ENCODE peak calls at places on chromosomes 7 and 10, in five cellular contexts. One of them, this sample, is unnamed.

GRCh38 chr7:95609277-95609971 is 13.1 kb upstream of the PDK4 start:
- DNase-seq in HT-29: peak
- DNase-seq in GM19239: no peak
- DNase-seq in HCT116: no peak
- DNase-seq in A172: peak
- DNase-seq in this sample: peak

GRCh38 chr7:97973206-97973658 is 16.8 kb downstream of the OCM2 start:
- DNase-seq in A172: no peak
- DNase-seq in HT-29: no peak
- DNase-seq in GM19239: no peak
- DNase-seq in HCT116: peak
- DNase-seq in this sample: no peak

GRCh38 chr10:117477961-117478670 is 64.4 kb upstream of the EMX2 start:
- DNase-seq in GM19239: no peak
- DNase-seq in HCT116: peak
- DNase-seq in HT-29: peak
- DNase-seq in A172: peak
- DNase-seq in this sample: peak

GRCh38 chr10:121078672-121079102 is 227.5 kb downstream of the WDR11 start:
- DNase-seq in GM19239: no peak
- DNase-seq in A172: no peak
- DNase-seq in HT-29: peak
- DNase-seq in HCT116: no peak
- DNase-seq in this sample: no peak

GRCh38 chr7:44056681-44057080 is 8.7 kb downstream of the PGAM2 start:
- DNase-seq in HCT116: no peak
- DNase-seq in A172: no peak
- DNase-seq in HT-29: no peak
- DNase-seq in GM19239: no peak
- DNase-seq in this sample: no peak

GRCh38 chr7:74452748-74453320 is 872 bp upstream of the GTF2IRD1 start:
- DNase-seq in A172: peak
- DNase-seq in HT-29: no peak
- DNase-seq in GM19239: no peak
- DNase-seq in HCT116: no peak
- DNase-seq in this sample: peak

GRCh38 chr10:1346201-1346600 is 290.0 kb downstream of the WDR37 start:
- DNase-seq in HCT116: no peak
- DNase-seq in A172: no peak
- DNase-seq in GM19239: no peak
- DNase-seq in HT-29: no peak
- DNase-seq in this sample: no peak

GRCh38 chr10:88652621-88653020 is 11.6 kb upstream of the LIPF start:
- DNase-seq in GM19239: no peak
- DNase-seq in A172: peak
- DNase-seq in HT-29: no peak
- DNase-seq in HCT116: no peak
- DNase-seq in this sample: peak

This sample was measured in GM03348.